ENCODE peak calls at places on chromosomes 3 and 15, in ten cellular contexts. T is mammary epithelial cell, G is upper lobe of right lung, F is tibial nerve, C is IMR-90, R is fibroblast of lung, L is esophagus squamous epithelium, O is adrenal gland, B is neural progenitor cell, S is GM23248. J is an unnamed sample. For H3K27me3, the result is how much of the 10 kb centered on the place peaks cover.

GRCh38 chr3:56725175-56725574 is 42.1 kb upstream of the TASOR start:
- DNase-seq in S (no peak), O (no peak), L (no peak), T (no peak), B (no peak), R (peak), C (no peak), G (no peak), F (no peak), J (no peak)

GRCh38 chr3:180123928-180124327 is 87.2 kb upstream of the PEX5L start:
- DNase-seq in G (no peak), T (no peak), C (no peak), O (no peak), B (no peak), R (no peak), S (no peak), F (no peak), L (no peak), J (no peak)

GRCh38 chr3:34955684-34956083 is 683.6 kb upstream of the ARPP21 start:
- DNase-seq in O (no peak), T (no peak), G (no peak), C (no peak), L (no peak), S (no peak), R (no peak), B (peak), F (no peak), J (no peak)

GRCh38 chr3:9179826-9180763 is 69.4 kb downstream of the SRGAP3 start:
- DNase-seq in L (no peak), G (no peak), S (no peak), R (no peak), C (no peak), B (no peak), F (no peak), O (no peak), T (no peak), J (no peak)

GRCh38 chr3:54087581-54088410 is 34.6 kb upstream of the CACNA2D3 start:
- DNase-seq in C (no peak), T (no peak), R (peak), F (no peak), S (peak), L (no peak), B (peak), O (no peak), G (peak), J (peak)

GRCh38 chr3:171001957-171002694 is 24.4 kb downstream of the SLC2A2 start:
- DNase-seq in L (no peak), O (no peak), C (peak), G (no peak), F (no peak), T (peak), B (no peak), S (peak), R (peak), J (no peak)

GRCh38 chr15:68418611-68419161 is 13.3 kb downstream of the ITGA11 start:
- DNase-seq in F (no peak), L (no peak), R (peak), O (peak), B (no peak), T (no peak), G (no peak), C (peak), S (peak), J (no peak)

GRCh38 chr15:87527875-87528274 is 728.7 kb downstream of the NTRK3 start:
- DNase-seq in F (no peak), O (no peak), R (no peak), C (no peak), S (no peak), B (no peak), G (no peak), L (no peak), T (no peak), J (no peak)

GRCh38 chr15:48861813-48862431 is 16.0 kb upstream of the EID1 start:
- DNase-seq in G (no peak), B (peak), O (peak), T (peak), C (peak), S (peak), F (no peak), L (no peak), R (peak), J (no peak)

GRCh38 chr3:52456800-52457183 is 1.4 kb downstream of the NISCH start:
- DNase-seq in C (no peak), S (no peak), O (no peak), G (no peak), F (no peak), B (no peak), R (no peak), L (no peak), T (no peak), J (no peak)

GRCh38 chr3:153614131-153614530 is 452.1 kb downstream of the RAP2B start:
- DNase-seq in S (peak), O (no peak), F (no peak), R (no peak), C (no peak), G (no peak), L (no peak), T (no peak), B (no peak), J (no peak)

GRCh38 chr3:16300282-16300681 is 35.3 kb downstream of the OXNAD1 start:
- DNase-seq in C (no peak), S (no peak), B (no peak), T (no peak), F (no peak), G (no peak), L (no peak), O (no peak), R (peak), J (no peak)

GRCh38 chr15:40594429-40594836 is 384 bp downstream of the KNL1 start:
- DNase-seq in L (no peak), F (no peak), C (peak), S (peak), G (peak), R (peak), O (peak), T (peak), B (peak), J (peak)

GRCh38 chr3:46672349-46672695 is 21.2 kb downstream of the ALS2CL start:
- DNase-seq in S (no peak), O (peak), T (no peak), B (no peak), R (no peak), G (peak), C (no peak), L (no peak), F (no peak), J (no peak)

GRCh38 chr15:78944202-78944625 is 632 bp downstream of the CTSH start:
- DNase-seq in R (no peak), C (no peak), O (peak), F (no peak), L (no peak), B (no peak), G (no peak), S (no peak), T (no peak), J (peak)

GRCh38 chr15:39242345-39242744 is 338.5 kb upstream of the THBS1 start:
- DNase-seq in S (peak), B (no peak), F (peak), R (peak), T (peak), C (peak), L (no peak), O (no peak), G (no peak), J (no peak)

GRCh38 chr3:45124379-45124778 is 21.8 kb downstream of the CDCP1 start:
- DNase-seq in R (peak), L (no peak), B (no peak), G (no peak), S (peak), C (peak), T (peak), F (no peak), O (no peak), J (no peak)

GRCh38 chr15:55649058-55649423 is 60.9 kb upstream of the PYGO1 start:
- DNase-seq in G (no peak), T (peak), R (peak), C (peak), B (no peak), O (no peak), L (no peak), S (peak), F (no peak), J (no peak)

GRCh38 chr3:42013652-42014442 is 51.9 kb upstream of the ULK4 start:
- DNase-seq in S (peak), L (no peak), G (peak), F (no peak), T (no peak), R (no peak), O (peak), C (no peak), B (peak), J (peak)

GRCh38 chr3:87298111-87298718 is 21.8 kb upstream of the POU1F1 start:
- DNase-seq in T (peak), L (no peak), S (peak), O (no peak), R (peak), G (no peak), F (no peak), C (peak), B (peak), J (no peak)

GRCh38 chr3:16658004-16658932 is 53.0 kb upstream of the DAZL start:
- DNase-seq in B (peak), R (peak), S (no peak), F (no peak), L (no peak), T (no peak), O (no peak), G (no peak), C (no peak), J (no peak)

GRCh38 chr3:177516130-177517011 is 319.1 kb upstream of the TBL1XR1 start:
- DNase-seq in C (peak), R (peak), B (peak), L (no peak), O (peak), F (no peak), G (no peak), S (peak), T (no peak), J (peak)

GRCh38 chr3:121493431-121493830 is 52.4 kb downstream of the POLQ start:
- DNase-seq in S (peak), G (no peak), T (no peak), C (peak), R (no peak), L (no peak), O (no peak), F (no peak), B (no peak), J (no peak)

GRCh38 chr3:169923189-169923588 is 11.8 kb downstream of the SAMD7 start:
- DNase-seq in S (no peak), G (no peak), B (no peak), F (peak), C (no peak), O (peak), L (no peak), R (peak), T (no peak), J (peak)

GRCh38 chr3:103494512-103494911 is 1059.7 kb downstream of the ZPLD1 start:
- DNase-seq in R (no peak), C (no peak), S (no peak), O (no peak), L (no peak), T (no peak), B (no peak), G (no peak), F (no peak), J (no peak)

DNA sequence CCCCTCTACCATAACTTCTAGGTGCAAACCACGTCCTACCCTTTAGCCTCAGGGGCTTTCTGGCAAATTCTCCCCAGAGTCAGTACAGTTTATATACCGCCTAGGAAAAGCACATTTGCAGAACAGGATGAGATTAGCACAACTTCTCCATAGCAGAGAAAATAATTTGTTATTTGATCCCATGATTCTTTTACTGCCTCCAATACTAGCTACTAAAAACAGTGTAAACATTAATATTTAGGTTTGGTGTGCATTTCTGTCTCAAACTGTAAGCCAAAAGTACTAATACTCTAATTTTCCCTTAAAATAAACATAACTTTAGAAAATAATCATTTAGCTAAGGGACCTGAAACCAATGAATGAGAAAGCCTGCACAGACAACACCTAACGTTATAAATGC is 4.5 kb downstream of the CPEB1 start:
- DNase-seq in L (no peak), C (no peak), O (no peak), T (no peak), R (no peak), S (no peak), F (no peak), B (no peak), G (no peak), J (no peak)
- H3K27me3 ChIP-seq in L (under half), C (under half), O (under half), T (under half), R (under half), S (under half), F (under half), B (half or more), G (half or more), J (under half)

GRCh38 chr3:155675094-155675493 is 69.8 kb downstream of the PLCH1 start:
- DNase-seq in S (no peak), R (no peak), L (no peak), C (no peak), B (no peak), G (no peak), F (no peak), T (no peak), O (no peak), J (no peak)
- H3K27me3 ChIP-seq in S (under half), R (under half), L (under half), C (under half), B (under half), G (under half), F (under half), T (under half), O (under half), J (under half)

DNA sequence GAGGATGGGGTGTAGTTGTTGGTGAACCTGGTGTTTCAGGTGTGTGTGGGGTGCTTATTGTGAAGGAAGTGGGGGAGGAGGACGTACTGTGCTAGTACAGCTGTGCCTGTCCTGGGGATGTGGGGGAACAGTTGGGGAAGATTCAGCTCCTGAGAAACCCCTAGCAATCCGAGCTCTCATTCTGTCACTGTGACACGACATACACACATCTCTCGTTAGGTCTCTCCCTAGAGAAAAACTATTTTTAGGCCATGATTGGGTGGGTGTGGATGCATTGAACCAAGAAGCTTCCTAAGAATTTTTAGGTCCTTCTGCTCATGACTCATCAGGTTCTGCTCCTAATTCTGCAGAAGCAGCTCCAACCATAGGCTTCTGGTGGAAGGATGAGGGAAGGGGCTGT is 54.3 kb downstream of the SLC30A4 start:
- DNase-seq in T (no peak), G (no peak), L (no peak), R (no peak), B (no peak), S (peak), F (no peak), C (no peak), O (no peak), J (no peak)
- H3K27me3 ChIP-seq in T (under half), G (under half), L (under half), R (under half), B (half or more), S (under half), F (under half), C (under half), O (under half), J (under half)

DNA sequence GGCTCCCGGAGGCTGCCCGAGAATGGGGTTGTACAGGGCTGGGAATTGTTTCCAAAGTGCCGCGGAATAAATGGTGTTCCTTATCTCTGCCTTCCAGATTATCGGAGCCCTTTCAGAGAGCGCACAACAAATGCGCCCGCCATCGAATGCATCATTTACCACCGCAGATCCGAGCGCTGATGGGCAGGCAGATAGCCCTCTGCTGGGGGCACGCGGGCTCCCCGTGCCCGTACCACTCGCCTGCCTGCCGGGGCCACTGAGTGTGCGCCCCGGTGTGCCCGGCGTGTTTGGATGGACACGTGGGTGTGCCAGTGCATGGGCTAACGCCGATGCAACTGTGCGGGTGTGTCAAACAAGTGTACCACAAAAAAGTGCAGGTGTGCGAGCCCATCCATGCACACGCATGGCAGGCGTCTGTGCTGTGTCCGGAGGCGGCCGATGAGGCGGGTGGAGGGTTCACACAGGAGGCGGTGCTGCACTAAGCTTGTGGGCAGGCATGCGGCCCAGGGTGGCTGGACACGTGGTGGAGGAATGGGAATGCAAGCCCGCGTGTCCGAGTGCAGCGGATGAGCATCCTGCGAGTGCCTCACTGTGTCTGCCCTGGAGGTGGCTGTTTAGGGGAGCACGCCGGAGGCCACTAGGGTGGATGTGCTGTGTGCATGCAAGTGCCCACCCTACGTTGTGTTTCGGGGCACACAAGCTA is 3.8 kb upstream of the GATA2 start:
- DNase-seq in O (peak), B (peak), F (no peak), T (peak), R (peak), C (no peak), L (no peak), S (peak), G (no peak), J (peak)
- H3K27me3 ChIP-seq in O (under half), B (half or more), F (under half), T (under half), R (under half), C (under half), L (under half), S (under half), G (half or more), J (under half)

DNA sequence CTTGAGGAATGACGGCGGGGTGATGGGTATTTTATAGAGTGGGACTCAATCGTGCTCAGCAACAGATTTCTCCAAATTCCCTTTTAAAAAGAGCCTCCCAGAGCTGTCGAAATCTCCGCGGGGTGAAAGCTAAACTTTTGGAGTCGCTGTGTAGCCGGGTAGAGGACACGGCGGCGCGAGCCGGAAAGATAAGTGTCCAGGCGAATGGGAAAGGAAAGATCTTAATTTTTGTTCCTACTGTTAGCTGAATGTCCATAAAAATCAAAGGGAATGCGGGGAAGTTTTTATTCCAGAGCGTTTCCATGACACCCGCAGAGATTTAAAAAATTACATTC is 9.1 kb downstream of the EOMES start:
- DNase-seq in F (no peak), B (no peak), S (no peak), R (no peak), T (no peak), C (no peak), L (no peak), O (peak), G (no peak), J (no peak)
- H3K27me3 ChIP-seq in F (under half), B (half or more), S (under half), R (under half), T (under half), C (half or more), L (under half), O (under half), G (half or more), J (under half)

J was measured in thyroid gland.